ENCODE peak calls at places on chromosomes 5 and 9, in six cellular contexts. K is left lung, A is adrenal gland, J is A549, L is neural progenitor cell, M is HepG2. B is an unnamed sample.

GRCh38 chr5:55454282-55454681 is 80.5 kb downstream of the PLPP1 start:
- DNase-seq in K (no peak), A (no peak), J (no peak), L (no peak), M (no peak), B (no peak)

GRCh38 chr9:129814432-129815223 is 9.3 kb downstream of the TOR1A start:
- DNase-seq in K (no peak), A (no peak), J (no peak), L (no peak), M (no peak), B (no peak)

GRCh38 chr5:174320051-174320450 is 274.5 kb downstream of the NSG2 start:
- DNase-seq in K (no peak), A (no peak), J (no peak), L (no peak), M (no peak), B (no peak)

GRCh38 chr5:142931896-142932686 is 161.9 kb downstream of the ARHGAP26 start:
- DNase-seq in K (no peak), A (peak), J (no peak), L (no peak), M (no peak), B (no peak)

GRCh38 chr5:119302916-119303897 is 52.6 kb upstream of the TNFAIP8 start:
- DNase-seq in K (no peak), A (no peak), J (peak), L (no peak), M (peak), B (no peak)

GRCh38 chr5:101543780-101544179 is 640.7 kb upstream of the ST8SIA4 start:
- DNase-seq in K (no peak), A (no peak), J (peak), L (no peak), M (no peak), B (no peak)

GRCh38 chr5:133873936-133874585 is 94.4 kb downstream of the C5orf15 start:
- DNase-seq in K (no peak), A (no peak), J (no peak), L (no peak), M (no peak), B (no peak)

GRCh38 chr5:5183192-5183699 is 43.1 kb downstream of the ADAMTS16 start:
- DNase-seq in K (no peak), A (no peak), J (no peak), L (peak), M (no peak), B (peak)

GRCh38 chr9:98010450-98010849 is 27.3 kb downstream of the ANP32B start:
- DNase-seq in K (no peak), A (no peak), J (peak), L (peak), M (no peak), B (no peak)

GRCh38 chr9:97848582-97849237 is 4.3 kb upstream of the FOXE1 start:
- DNase-seq in K (peak), A (no peak), J (no peak), L (peak), M (no peak), B (peak)

GRCh38 chr9:137108608-137109249 is 5.8 kb downstream of the DPP7 start:
- DNase-seq in K (peak), A (no peak), J (no peak), L (no peak), M (no peak), B (no peak)

GRCh38 chr9:135081264-135081660 is 6.2 kb upstream of the OLFM1 start:
- DNase-seq in K (peak), A (no peak), J (no peak), L (no peak), M (no peak), B (no peak)

GRCh38 chr9:136303066-136303824 is 649 bp downstream of the CCDC187 start:
- DNase-seq in K (peak), A (no peak), J (no peak), L (no peak), M (no peak), B (no peak)

GRCh38 chr5:74243634-74244033 is 396.9 kb downstream of the ENC1 start:
- DNase-seq in K (no peak), A (no peak), J (no peak), L (no peak), M (no peak), B (no peak)

GRCh38 chr9:115643948-115644727 is 509.5 kb upstream of the PAPPA start:
- DNase-seq in K (no peak), A (no peak), J (no peak), L (no peak), M (no peak), B (no peak)

GRCh38 chr9:124128568-124128967 is 117.0 kb downstream of the LHX2 start:
- DNase-seq in K (no peak), A (no peak), J (peak), L (no peak), M (peak), B (no peak)

GRCh38 chr9:36530224-36530623 is 42.5 kb upstream of the MELK start:
- DNase-seq in K (no peak), A (no peak), J (no peak), L (no peak), M (no peak), B (no peak)

GRCh38 chr5:122515709-122516431 is 203.8 kb downstream of the SNCAIP start:
- DNase-seq in K (no peak), A (peak), J (peak), L (peak), M (peak), B (peak)

GRCh38 chr9:87704342-87704741 is 21.6 kb upstream of the CTSL start:
- DNase-seq in K (no peak), A (no peak), J (no peak), L (no peak), M (no peak), B (no peak)

GRCh38 chr5:151017897-151018296 is 2.5 kb upstream of the GPX3 start:
- DNase-seq in K (no peak), A (no peak), J (no peak), L (no peak), M (peak), B (no peak)

GRCh38 chr5:151018846-151019245 is 1.5 kb upstream of the GPX3 start:
- DNase-seq in K (no peak), A (no peak), J (no peak), L (no peak), M (no peak), B (no peak)

GRCh38 chr5:151015974-151016587 is 4.3 kb upstream of the GPX3 start:
- DNase-seq in K (no peak), A (no peak), J (no peak), L (no peak), M (no peak), B (no peak)

GRCh38 chr5:151014680-151015343 is 5.6 kb upstream of the GPX3 start:
- DNase-seq in K (no peak), A (no peak), J (no peak), L (no peak), M (peak), B (no peak)

DNA sequence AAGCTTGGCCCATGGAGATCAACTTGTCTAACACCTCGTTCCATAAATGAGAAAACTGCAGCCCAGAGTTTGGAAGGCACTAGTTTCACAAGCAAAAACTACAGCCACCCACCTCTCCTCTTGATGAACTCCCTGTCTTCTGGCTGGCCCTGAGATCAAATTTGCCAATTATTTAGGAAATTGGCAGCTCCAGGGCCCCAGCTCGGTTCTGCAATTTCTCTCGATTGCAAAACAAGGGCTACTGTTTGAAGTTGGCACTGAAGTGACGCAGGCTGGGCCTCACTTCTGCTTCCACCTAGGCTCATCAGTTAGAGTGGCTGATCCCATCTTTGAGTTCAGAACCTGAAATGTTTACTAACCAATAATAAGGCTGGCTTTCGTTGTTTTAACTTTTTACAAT is 3.7 kb upstream of the GPX3 start:
- DNase-seq in K (no peak), A (peak), J (no peak), L (no peak), M (peak), B (no peak)
- H3K27ac ChIP-seq in K (peak), A (peak), J (no peak), L (no peak), M (peak), B (no peak)

DNA sequence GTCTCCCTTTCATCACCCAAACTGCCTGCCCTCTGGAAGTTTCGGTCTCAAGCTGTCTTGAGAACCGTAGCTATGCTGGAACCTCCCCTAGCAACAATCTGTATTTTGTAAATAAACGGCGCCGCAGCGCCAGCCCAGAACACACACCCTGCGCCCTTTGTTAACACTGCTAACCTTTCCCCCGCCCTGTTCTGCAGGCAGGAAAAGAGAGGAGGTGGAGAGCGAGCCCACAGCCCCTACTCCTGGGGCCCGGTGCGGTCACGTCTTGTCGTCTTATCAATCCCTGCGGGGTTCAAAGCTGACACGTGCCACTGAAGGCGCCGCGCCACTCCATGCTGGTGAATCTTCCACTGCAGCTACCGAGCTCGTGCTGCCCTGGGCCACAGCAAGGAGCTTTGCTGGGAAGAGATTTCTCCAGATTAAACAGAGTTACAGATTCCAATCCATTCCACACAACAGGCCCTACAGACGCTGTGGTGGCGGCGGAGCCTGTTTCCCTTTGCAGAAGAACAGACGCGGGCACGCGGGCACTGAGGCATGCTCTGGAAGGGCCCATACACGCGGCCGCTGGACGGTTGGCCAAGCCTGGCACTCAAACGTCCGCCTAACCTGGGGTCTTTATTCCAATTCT is 25.3 kb downstream of the ZDHHC11B start:
- DNase-seq in K (peak), A (no peak), J (peak), L (peak), M (peak), B (peak)
- H3K27ac ChIP-seq in K (peak), A (peak), J (peak), L (no peak), M (peak), B (no peak)

GRCh38 chr9:126474201-126474765 is 139.4 kb upstream of the LMX1B start:
- DNase-seq in K (no peak), A (no peak), J (no peak), L (no peak), M (no peak), B (no peak)
- H3K27ac ChIP-seq in K (no peak), A (no peak), J (peak), L (no peak), M (no peak), B (no peak)

GRCh38 chr5:32261198-32261597 is 51.5 kb downstream of the MTMR12 start:
- DNase-seq in K (no peak), A (no peak), J (no peak), L (no peak), M (no peak), B (no peak)
- H3K27ac ChIP-seq in K (no peak), A (peak), J (no peak), L (no peak), M (no peak), B (peak)